ENCODE peak calls at places on chromosome 2, in nine cellular contexts. Z is breast epithelium, I is B cell, Y is endothelial cell, V is tibial nerve, S is GM20000, G is A549, A is choroid plexus epithelial cell, W is prostate gland. E is an unnamed sample.

GRCh38 chr2:239979243-239980023 is 45.7 kb downstream of the NDUFA10 start:
- DNase-seq in Z (no peak), I (no peak), Y (peak), V (no peak), S (no peak), G (no peak), A (peak), W (no peak), E (no peak)

GRCh38 chr2:144071461-144071860 is 448.5 kb downstream of the ZEB2 start:
- DNase-seq in Z (no peak), I (no peak), Y (no peak), V (no peak), S (no peak), G (no peak), A (peak), W (no peak), E (no peak)

GRCh38 chr2:98586466-98587140 is 21.7 kb downstream of the COA5 start:
- DNase-seq in Z (no peak), I (no peak), Y (no peak), V (no peak), S (no peak), G (no peak), A (no peak), W (no peak), E (no peak)

GRCh38 chr2:191048073-191048472 is 34.1 kb upstream of the STAT1 start:
- DNase-seq in Z (no peak), I (no peak), Y (no peak), V (no peak), S (no peak), G (peak), A (peak), W (no peak), E (no peak)

GRCh38 chr2:212777020-212777491 is 238.5 kb upstream of the ERBB4 start:
- DNase-seq in Z (no peak), I (peak), Y (no peak), V (no peak), S (peak), G (peak), A (peak), W (no peak), E (no peak)

GRCh38 chr2:65018141-65018582 is 29.0 kb downstream of the SLC1A4 start:
- DNase-seq in Z (no peak), I (no peak), Y (no peak), V (peak), S (no peak), G (no peak), A (no peak), W (no peak), E (no peak)

GRCh38 chr2:151114934-151115333 is 146.7 kb downstream of the RBM43 start:
- DNase-seq in Z (no peak), I (no peak), Y (no peak), V (peak), S (no peak), G (no peak), A (peak), W (no peak), E (no peak)

GRCh38 chr2:197992482-197993133 is 188.2 kb downstream of the PLCL1 start:
- DNase-seq in Z (no peak), I (no peak), Y (no peak), V (no peak), S (peak), G (no peak), A (no peak), W (no peak), E (no peak)

GRCh38 chr2:46704593-46704992 is 211.0 kb downstream of the MCFD2 start:
- DNase-seq in Z (no peak), I (no peak), Y (no peak), V (no peak), S (no peak), G (no peak), A (no peak), W (no peak), E (no peak)

GRCh38 chr2:38432827-38433606 is 55.9 kb upstream of the ATL2 start:
- DNase-seq in Z (no peak), I (no peak), Y (no peak), V (peak), S (no peak), G (no peak), A (peak), W (no peak), E (no peak)

GRCh38 chr2:233449071-233449901 is 95.0 kb downstream of the DGKD start:
- DNase-seq in Z (peak), I (no peak), Y (peak), V (no peak), S (no peak), G (peak), A (peak), W (peak), E (no peak)

GRCh38 chr2:74850816-74851566 is 17.1 kb downstream of the HK2 start:
- DNase-seq in Z (no peak), I (no peak), Y (no peak), V (no peak), S (no peak), G (no peak), A (peak), W (no peak), E (no peak)

GRCh38 chr2:8539743-8540551 is 141.9 kb upstream of the ID2 start:
- DNase-seq in Z (peak), I (no peak), Y (no peak), V (peak), S (no peak), G (no peak), A (no peak), W (peak), E (no peak)

GRCh38 chr2:42567389-42567788 is 1.0 kb upstream of the MTA3 start:
- DNase-seq in Z (no peak), I (no peak), Y (no peak), V (no peak), S (no peak), G (no peak), A (peak), W (no peak), E (no peak)

GRCh38 chr2:8342407-8342806 is 339.4 kb upstream of the ID2 start:
- DNase-seq in Z (no peak), I (no peak), Y (no peak), V (no peak), S (no peak), G (no peak), A (no peak), W (no peak), E (no peak)

GRCh38 chr2:162967137-162967536 is 128.6 kb upstream of the KCNH7 start:
- DNase-seq in Z (no peak), I (no peak), Y (no peak), V (no peak), S (no peak), G (no peak), A (no peak), W (no peak), E (no peak)

GRCh38 chr2:176091329-176092258 is 927 bp upstream of the HOXD13 start:
- DNase-seq in Z (no peak), I (no peak), Y (no peak), V (no peak), S (no peak), G (no peak), A (no peak), W (no peak), E (no peak)

GRCh38 chr2:42652086-42652485 is 83.7 kb downstream of the MTA3 start:
- DNase-seq in Z (no peak), I (no peak), Y (no peak), V (no peak), S (no peak), G (no peak), A (no peak), W (no peak), E (peak)

GRCh38 chr2:119475225-119475856 is 43.7 kb downstream of the TMEM37 start:
- DNase-seq in Z (no peak), I (no peak), Y (no peak), V (no peak), S (no peak), G (no peak), A (peak), W (no peak), E (no peak)

GRCh38 chr2:157413342-157414035 is 30.4 kb downstream of the CYTIP start:
- DNase-seq in Z (no peak), I (no peak), Y (no peak), V (no peak), S (peak), G (no peak), A (no peak), W (no peak), E (peak)

GRCh38 chr2:102166189-102166845 is 20.5 kb upstream of the IL1RL2 start:
- DNase-seq in Z (no peak), I (no peak), Y (no peak), V (peak), S (no peak), G (peak), A (peak), W (peak), E (peak)

GRCh38 chr2:161415467-161416293 is 417 bp upstream of the TBR1 start:
- DNase-seq in Z (no peak), I (no peak), Y (no peak), V (no peak), S (peak), G (no peak), A (no peak), W (no peak), E (peak)

GRCh38 chr2:204590063-204590462 is 44.8 kb downstream of the PARD3B start:
- DNase-seq in Z (no peak), I (no peak), Y (no peak), V (no peak), S (no peak), G (no peak), A (no peak), W (no peak), E (no peak)

GRCh38 chr2:29155578-29155977 is 40.4 kb downstream of the CLIP4 start:
- DNase-seq in Z (no peak), I (no peak), Y (no peak), V (no peak), S (no peak), G (no peak), A (peak), W (no peak), E (no peak)

GRCh38 chr2:43824951-43825493 is 13.6 kb downstream of the ABCG5 start:
- DNase-seq in Z (no peak), I (no peak), Y (no peak), V (no peak), S (no peak), G (no peak), A (no peak), W (no peak), E (no peak)

GRCh38 chr2:190060626-190061025 is 1.9 kb downstream of the MSTN start:
- DNase-seq in Z (no peak), I (no peak), Y (no peak), V (no peak), S (no peak), G (no peak), A (no peak), W (no peak), E (no peak)

GRCh38 chr2:67008114-67008513 is 389.0 kb upstream of the ETAA1 start:
- DNase-seq in Z (no peak), I (no peak), Y (no peak), V (no peak), S (no peak), G (no peak), A (no peak), W (no peak), E (no peak)

GRCh38 chr2:67006373-67006960 is 390.7 kb upstream of the ETAA1 start:
- DNase-seq in Z (no peak), I (no peak), Y (no peak), V (no peak), S (no peak), G (no peak), A (no peak), W (no peak), E (no peak)

GRCh38 chr2:67002618-67003371 is 394.3 kb upstream of the ETAA1 start:
- DNase-seq in Z (no peak), I (no peak), Y (no peak), V (no peak), S (no peak), G (no peak), A (no peak), W (no peak), E (no peak)
- TF ChIP-seq CTCF in Z (no peak), I (no peak), Y (no peak), V (no peak), S (no peak), G (no peak), A (peak), W (peak), E (no peak)

GRCh38 chr2:215808996-215809395 is 204.4 kb downstream of the MREG start:
- DNase-seq in Z (no peak), I (no peak), Y (no peak), V (no peak), S (no peak), G (no peak), A (no peak), W (no peak), E (no peak)
- TF ChIP-seq CTCF in Z (no peak), I (no peak), Y (peak), V (no peak), S (no peak), G (no peak), A (peak), W (no peak), E (no peak)

GRCh38 chr2:142112648-142113278 is 18.1 kb downstream of the LRP1B start:
- DNase-seq in Z (no peak), I (no peak), Y (no peak), V (no peak), S (no peak), G (peak), A (peak), W (no peak), E (no peak)
- TF ChIP-seq CTCF in Z (no peak), I (no peak), Y (peak), V (no peak), S (no peak), G (no peak), A (peak), W (no peak), E (no peak)

GRCh38 chr2:80256396-80257167 is 48.0 kb downstream of the LRRTM1 start:
- DNase-seq in Z (no peak), I (no peak), Y (peak), V (no peak), S (no peak), G (peak), A (no peak), W (no peak), E (no peak)
- TF ChIP-seq CTCF in Z (no peak), I (no peak), Y (peak), V (no peak), S (no peak), G (no peak), A (no peak), W (no peak), E (no peak)

E was measured in activated CD8-positive, alpha-beta T cell treated with anti-CD3 and anti-CD28 coated beads for 36 hours.